ENCODE peak calls at places on chromosomes 6 and 20, in six cellular contexts. F is heart right ventricle; O is right atrium auricular region; J is right lobe of liver; W is fibroblast of lung; E is CD8-positive, alpha-beta T cell. P is an unnamed sample.

GRCh38 chr20:56442381-56443365 is 25.8 kb upstream of the RTF2 start:
- DNase-seq in F (no peak), O (no peak), J (no peak), W (no peak), E (no peak), P (no peak)

GRCh38 chr6:47655719-47656595 is 42.4 kb upstream of the ADGRF4 start:
- DNase-seq in F (peak), O (no peak), J (no peak), W (peak), E (no peak), P (no peak)

GRCh38 chr6:73519943-73520687 is 717 bp downstream of the EEF1A1 start:
- DNase-seq in F (peak), O (peak), J (peak), W (peak), E (peak), P (peak)

GRCh38 chr6:47161176-47161687 is 119.1 kb upstream of the ADGRF1 start:
- DNase-seq in F (no peak), O (no peak), J (no peak), W (peak), E (no peak), P (no peak)

GRCh38 chr20:25389858-25390537 is 637 bp downstream of the ABHD12 start:
- DNase-seq in F (peak), O (no peak), J (peak), W (no peak), E (peak), P (peak)

GRCh38 chr6:87357479-87358196 is 13.0 kb downstream of the C6orf163 start:
- DNase-seq in F (no peak), O (no peak), J (no peak), W (no peak), E (no peak), P (no peak)

GRCh38 chr20:29298759-29299613 is 1958.5 kb upstream of the DEFB115 start:
- DNase-seq in F (no peak), O (no peak), J (no peak), W (peak), E (no peak), P (no peak)

GRCh38 chr6:37126554-37126906 is 43.4 kb upstream of the PIM1 start:
- DNase-seq in F (no peak), O (no peak), J (no peak), W (no peak), E (no peak), P (no peak)

GRCh38 chr20:3729811-3730550 is 2.5 kb upstream of the HSPA12B start:
- DNase-seq in F (peak), O (no peak), J (no peak), W (no peak), E (no peak), P (no peak)

GRCh38 chr6:108117427-108118358 is 43.2 kb upstream of the OSTM1 start:
- DNase-seq in F (peak), O (no peak), J (peak), W (peak), E (no peak), P (no peak)

GRCh38 chr20:9838035-9838377 is 870 bp downstream of the PAK5 start:
- DNase-seq in F (no peak), O (no peak), J (no peak), W (peak), E (no peak), P (no peak)

GRCh38 chr20:43017241-43018030 is 172.3 kb downstream of the PTPRT start:
- DNase-seq in F (no peak), O (peak), J (no peak), W (no peak), E (no peak), P (no peak)

GRCh38 chr20:48782073-48782472 is 45.7 kb downstream of the PREX1 start:
- DNase-seq in F (no peak), O (no peak), J (no peak), W (no peak), E (no peak), P (no peak)

GRCh38 chr6:12017263-12017662 is 5.2 kb downstream of the HIVEP1 start:
- DNase-seq in F (no peak), O (no peak), J (no peak), W (no peak), E (no peak), P (no peak)

GRCh38 chr6:126027601-126028000 is 41.3 kb downstream of the TRMT11 start:
- DNase-seq in F (no peak), O (no peak), J (no peak), W (no peak), E (no peak), P (no peak)

GRCh38 chr20:50980071-50980681 is 21.6 kb downstream of the MOCS3 start:
- DNase-seq in F (no peak), O (peak), J (no peak), W (peak), E (no peak), P (no peak)

GRCh38 chr20:40913224-40913821 is 115.3 kb upstream of the TOP1 start:
- DNase-seq in F (no peak), O (no peak), J (no peak), W (no peak), E (no peak), P (no peak)

GRCh38 chr6:77451466-77451865 is 11.8 kb downstream of the HTR1B start:
- DNase-seq in F (no peak), O (no peak), J (no peak), W (no peak), E (no peak), P (no peak)
- H3K27ac ChIP-seq in F (no peak), O (no peak), J (no peak), W (no peak), E (no peak), P (no peak)

GRCh38 chr20:328596-329324 is 3.4 kb downstream of the SOX12 start:
- DNase-seq in F (no peak), O (no peak), J (no peak), W (no peak), E (no peak), P (no peak)

GRCh38 chr20:329325-329695 is 4.0 kb downstream of the SOX12 start:
- DNase-seq in F (no peak), O (no peak), J (no peak), W (no peak), E (no peak), P (no peak)

GRCh38 chr20:330233-331149 is 5.1 kb downstream of the SOX12 start:
- DNase-seq in F (no peak), O (no peak), J (no peak), W (peak), E (peak), P (no peak)

GRCh38 chr20:327946-328563 is 2.7 kb downstream of the SOX12 start:
- DNase-seq in F (no peak), O (no peak), J (no peak), W (peak), E (no peak), P (no peak)

DNA sequence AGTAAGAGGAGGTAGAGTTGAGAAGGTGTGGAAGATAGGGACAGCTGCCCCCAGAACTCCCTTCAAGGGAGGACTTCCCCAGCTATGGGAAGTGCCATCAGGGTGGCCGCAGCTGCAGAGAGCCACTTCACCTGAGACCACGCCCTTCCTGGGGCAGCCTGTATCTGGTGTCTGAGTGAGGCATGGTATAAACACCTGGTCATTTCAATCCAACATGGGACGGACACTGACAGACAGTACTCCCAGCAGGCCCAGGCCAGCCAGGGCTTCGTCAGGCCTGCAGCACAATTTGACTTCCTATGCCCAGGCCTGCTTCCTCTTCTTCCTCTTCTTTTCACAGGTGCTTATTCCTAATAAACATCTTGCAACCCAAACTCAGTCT is 4.5 kb downstream of the SOX12 start:
- DNase-seq in F (no peak), O (no peak), J (no peak), W (no peak), E (no peak), P (no peak)
- H3K4me3 ChIP-seq in F (no peak), O (no peak), J (no peak), W (peak), E (no peak), P (no peak)

GRCh38 chr6:4593891-4594445 is 182.2 kb upstream of the CDYL start:
- DNase-seq in F (no peak), O (no peak), J (no peak), W (no peak), E (no peak), P (no peak)
- TF ChIP-seq CTCF in F (no peak), O (no peak), J (no peak), W (no peak), E (no peak), P (no peak)

DNA sequence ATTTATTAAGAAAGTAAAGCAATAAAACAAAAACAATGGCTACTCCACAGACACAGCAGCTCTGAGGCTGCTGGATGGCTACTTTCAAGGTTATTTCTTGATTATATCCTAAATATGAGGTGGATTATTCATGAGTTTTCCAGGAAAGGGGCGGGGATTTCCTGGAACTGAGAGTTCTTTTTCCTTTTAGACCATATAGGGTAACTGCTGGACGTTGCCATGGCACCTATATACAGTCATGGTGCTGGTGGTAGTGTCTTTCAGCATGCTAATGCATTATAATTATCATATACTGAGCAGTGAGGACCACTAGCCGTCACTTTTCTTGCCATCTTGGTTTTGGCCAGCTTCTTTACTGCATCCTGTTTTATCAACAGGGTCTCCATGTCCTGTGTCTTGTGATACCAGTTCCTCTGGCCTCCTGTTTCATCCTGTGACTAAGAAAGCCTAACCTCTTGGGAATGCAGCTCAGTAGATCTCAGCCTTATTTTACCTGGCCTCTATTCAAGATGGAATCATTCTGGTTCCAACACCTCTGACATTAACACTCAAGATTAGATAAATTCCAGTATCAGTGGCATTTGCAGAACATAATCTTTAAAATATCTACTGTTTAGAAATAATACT is 32.3 kb upstream of the TRDN start:
- DNase-seq in F (no peak), O (no peak), J (no peak), W (no peak), E (no peak), P (no peak)
- H3K27ac ChIP-seq in F (no peak), O (no peak), J (no peak), W (no peak), E (no peak), P (no peak)

DNA sequence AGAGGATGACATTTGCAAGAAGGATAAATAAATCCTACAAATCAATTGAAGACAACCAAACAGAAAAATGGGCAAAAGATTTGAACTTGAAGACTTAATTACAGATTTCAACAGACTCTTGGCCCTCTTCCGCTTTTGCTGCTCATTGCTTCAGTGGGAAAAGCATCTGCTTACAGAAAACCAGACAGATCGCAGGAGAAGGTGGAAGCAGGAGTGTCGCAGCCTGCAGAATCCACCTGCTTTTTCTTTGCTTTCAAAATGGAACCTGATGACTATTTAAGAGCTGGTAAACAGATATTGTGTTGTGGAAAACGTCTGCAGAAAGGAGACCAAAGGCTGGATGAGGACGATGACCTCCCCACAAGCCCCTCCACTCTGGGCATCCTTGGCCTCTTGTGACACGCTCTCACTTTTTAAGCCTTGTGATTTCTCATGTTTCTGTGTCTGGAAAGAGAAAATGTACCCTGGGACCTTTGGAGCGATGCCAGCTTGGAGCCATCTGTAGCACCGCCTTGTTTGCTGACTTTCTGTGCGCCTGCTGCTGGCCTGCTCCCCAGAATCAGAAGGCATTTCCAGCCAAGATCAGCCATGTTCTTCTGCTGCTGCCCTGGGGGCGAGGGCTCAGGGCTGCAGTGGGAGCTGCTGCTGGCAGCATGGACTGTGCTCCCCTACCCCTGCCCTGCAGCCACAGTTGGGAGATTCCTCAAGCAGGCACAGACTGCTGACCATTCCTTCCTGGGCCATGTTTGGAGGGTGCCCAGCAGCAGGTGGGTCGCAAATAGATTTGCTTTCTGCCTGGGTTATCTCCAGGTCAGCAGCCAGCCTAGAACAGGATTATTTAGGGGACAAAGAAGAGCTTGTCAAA is 3.6 kb upstream of the CSTL1 start:
- DNase-seq in F (peak), O (no peak), J (peak), W (no peak), E (no peak), P (no peak)
- H3K4me3 ChIP-seq in F (no peak), O (no peak), J (no peak), W (no peak), E (no peak), P (no peak)

GRCh38 chr6:135853227-135853626 is 1.7 kb downstream of the PDE7B start:
- DNase-seq in F (no peak), O (no peak), J (no peak), W (peak), E (no peak), P (no peak)
- TF ChIP-seq CTCF in F (peak), O (no peak), J (no peak), W (no peak), E (no peak), P (no peak)

GRCh38 chr6:4313044-4313686 is 177.8 kb upstream of the ECI2 start:
- DNase-seq in F (no peak), O (peak), J (no peak), W (peak), E (no peak), P (peak)

GRCh38 chr6:4319992-4320683 is 184.8 kb upstream of the ECI2 start:
- DNase-seq in F (no peak), O (no peak), J (no peak), W (peak), E (no peak), P (no peak)

GRCh38 chr6:4320860-4321259 is 185.5 kb upstream of the ECI2 start:
- DNase-seq in F (no peak), O (no peak), J (no peak), W (peak), E (no peak), P (no peak)

GRCh38 chr6:4314201-4314707 is 178.9 kb upstream of the ECI2 start:
- DNase-seq in F (no peak), O (no peak), J (no peak), W (no peak), E (no peak), P (no peak)

GRCh38 chr6:4316867-4317400 is 181.6 kb upstream of the ECI2 start:
- DNase-seq in F (peak), O (peak), J (peak), W (peak), E (no peak), P (no peak)
- H3K27ac ChIP-seq in F (peak), O (peak), J (peak), W (peak), E (no peak), P (peak)

DNA sequence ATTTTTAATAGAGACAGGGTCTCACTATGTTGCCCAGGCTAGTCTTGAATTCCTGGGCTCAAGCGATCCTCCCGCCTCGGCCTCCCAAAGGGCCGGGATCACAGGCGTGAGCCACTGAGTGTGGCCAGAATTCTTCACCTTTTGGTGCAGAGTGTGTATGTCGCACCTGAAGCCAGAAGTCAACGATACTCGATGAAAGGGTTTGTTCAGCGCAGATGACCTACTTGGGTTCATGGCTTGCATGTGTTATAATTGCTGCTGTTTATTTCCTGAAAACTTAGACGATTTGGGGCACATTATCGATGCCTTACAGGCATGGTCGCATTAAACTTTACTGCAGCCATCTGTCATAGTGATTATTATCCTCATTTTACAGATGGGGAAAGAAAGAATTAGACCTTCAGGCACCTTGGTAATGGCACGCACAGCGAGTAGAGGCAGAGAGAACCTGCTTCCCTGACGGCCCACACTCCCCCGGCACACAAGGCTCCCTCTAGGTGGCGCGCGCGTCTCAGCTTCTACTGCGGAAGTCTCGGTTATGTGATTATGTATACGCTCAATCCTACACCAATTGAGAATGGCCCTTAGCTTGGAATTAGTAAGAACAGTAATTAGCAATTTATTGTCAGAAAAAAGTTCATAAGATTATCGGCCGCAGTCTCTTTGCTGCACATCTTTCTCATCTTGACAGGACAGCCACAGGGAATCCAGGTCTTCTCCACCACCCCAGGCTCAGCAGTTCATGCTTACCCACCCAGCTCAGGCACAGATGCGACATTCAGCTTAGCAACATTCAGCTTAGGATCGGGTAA is 212.8 kb upstream of the PROKR2 start:
- DNase-seq in F (peak), O (peak), J (peak), W (peak), E (peak), P (no peak)
- H3K4me3 ChIP-seq in F (no peak), O (no peak), J (no peak), W (no peak), E (no peak), P (peak)